ENCODE peak calls at places on chromosomes 1 and 21, in eight cellular contexts. F, M, A, C, Q, Y, N and U are unnamed samples.

GRCh38 chr1:27436204-27437159 is 44.1 kb downstream of the GPR3 start:
- DNase-seq in A (no peak), M (no peak), F (no peak), Q (no peak), Y (peak), C (no peak), N (peak), U (peak)

GRCh38 chr1:179586107-179586823 is 5.4 kb upstream of the TDRD5 start:
- DNase-seq in N (no peak), A (peak), Q (peak), F (no peak), C (no peak), Y (peak), M (no peak), U (peak)

GRCh38 chr1:117416546-117417117 is 49.4 kb downstream of the MAN1A2 start:
- DNase-seq in N (no peak), Y (no peak), C (no peak), M (no peak), Q (no peak), A (no peak), F (no peak), U (no peak)

GRCh38 chr1:91741301-91741700 is 144.7 kb downstream of the TGFBR3 start:
- DNase-seq in A (no peak), C (no peak), N (no peak), F (no peak), Y (no peak), Q (no peak), M (no peak), U (no peak)

GRCh38 chr1:113250161-113250560 is 140.2 kb upstream of the MAGI3 start:
- DNase-seq in M (no peak), C (no peak), F (no peak), Q (no peak), A (no peak), Y (no peak), N (no peak), U (no peak)

GRCh38 chr1:107652976-107653375 is 312.0 kb downstream of the VAV3 start:
- DNase-seq in Y (no peak), M (no peak), Q (no peak), A (no peak), N (no peak), F (no peak), C (no peak), U (no peak)

GRCh38 chr1:17586172-17586963 is 46.9 kb downstream of the ARHGEF10L start:
- DNase-seq in A (no peak), F (no peak), C (no peak), M (no peak), Y (no peak), Q (no peak), N (peak), U (no peak)

GRCh38 chr1:216310776-216311175 is 112.5 kb downstream of the USH2A start:
- DNase-seq in Q (peak), Y (peak), F (peak), A (no peak), M (no peak), C (peak), N (peak), U (peak)

GRCh38 chr1:184745110-184745509 is 9.5 kb downstream of the EDEM3 start:
- DNase-seq in M (no peak), Y (no peak), F (no peak), C (no peak), N (no peak), A (no peak), Q (no peak), U (no peak)

GRCh38 chr1:2199042-2199810 is 4.7 kb upstream of the FAAP20 start:
- DNase-seq in N (peak), F (no peak), M (peak), A (peak), Y (no peak), Q (no peak), C (peak), U (peak)

GRCh38 chr1:4305526-4306301 is 348.7 kb upstream of the AJAP1 start:
- DNase-seq in F (no peak), N (no peak), M (no peak), C (no peak), Q (no peak), A (no peak), Y (no peak), U (no peak)

GRCh38 chr1:101506541-101507164 is 269.8 kb downstream of the S1PR1 start:
- DNase-seq in N (peak), Q (peak), M (no peak), F (no peak), A (peak), Y (peak), C (peak), U (peak)

GRCh38 chr1:230137328-230137815 is 70.3 kb downstream of the GALNT2 start:
- DNase-seq in N (no peak), Q (peak), M (no peak), A (no peak), Y (no peak), F (no peak), C (no peak), U (no peak)

GRCh38 chr1:50420689-50421365 is 2.4 kb downstream of the DMRTA2 start:
- DNase-seq in Y (no peak), F (no peak), M (no peak), N (no peak), C (peak), Q (no peak), A (no peak), U (no peak)

GRCh38 chr1:8091691-8092090 is 65.6 kb upstream of the ERRFI1 start:
- DNase-seq in A (no peak), N (no peak), C (no peak), Y (no peak), F (no peak), M (no peak), Q (no peak), U (no peak)

GRCh38 chr1:43286533-43286932 is 1.2 kb upstream of the C1orf210 start:
- DNase-seq in A (no peak), Y (no peak), C (no peak), M (no peak), Q (no peak), F (no peak), N (no peak), U (no peak)

GRCh38 chr1:941588-942383 is 17.3 kb downstream of the NOC2L start:
- DNase-seq in C (peak), Q (peak), Y (peak), N (peak), A (peak), F (no peak), M (peak), U (no peak)

GRCh38 chr1:240044620-240045019 is 47.1 kb upstream of the FMN2 start:
- DNase-seq in C (no peak), F (no peak), Y (no peak), A (no peak), M (no peak), N (peak), Q (no peak), U (no peak)

GRCh38 chr1:192580351-192580962 is 4.9 kb downstream of the RGS1 start:
- DNase-seq in Q (peak), Y (no peak), M (no peak), A (peak), C (no peak), F (no peak), N (no peak), U (peak)

GRCh38 chr1:227869851-227870305 is 54.4 kb downstream of the PRSS38 start:
- DNase-seq in F (no peak), A (no peak), Y (no peak), M (no peak), C (no peak), N (peak), Q (no peak), U (no peak)

GRCh38 chr1:111516008-111516535 is 12.6 kb upstream of the ADORA3 start:
- DNase-seq in F (no peak), Y (no peak), C (no peak), N (no peak), Q (peak), M (peak), A (peak), U (peak)

GRCh38 chr1:31750858-31751638 is 13.1 kb downstream of the ADGRB2 start:
- DNase-seq in N (no peak), C (no peak), Y (no peak), A (no peak), Q (peak), M (no peak), F (no peak), U (no peak)

GRCh38 chr1:23980725-23981063 is 567 bp upstream of the SRSF10 start:
- DNase-seq in F (no peak), C (peak), Q (no peak), M (peak), N (no peak), Y (peak), A (peak), U (no peak)

GRCh38 chr21:46111857-46112730 is 14.2 kb downstream of the COL6A2 start:
- DNase-seq in Y (no peak), M (no peak), C (peak), N (no peak), A (no peak), Q (no peak), F (no peak), U (no peak)

GRCh38 chr1:10074059-10074854 is 41.5 kb downstream of the UBE4B start:
- DNase-seq in M (peak), Q (no peak), F (peak), A (peak), C (no peak), N (peak), Y (no peak), U (peak)

GRCh38 chr1:150968491-150968890 is 6.1 kb downstream of the CERS2 start:
- DNase-seq in Y (no peak), M (no peak), N (no peak), C (no peak), Q (no peak), F (no peak), A (no peak), U (peak)

GRCh38 chr1:199733125-199733524 is 294.4 kb upstream of the NR5A2 start:
- DNase-seq in C (no peak), M (no peak), F (no peak), N (no peak), Y (no peak), A (no peak), Q (no peak), U (no peak)

GRCh38 chr1:114618606-114619005 is 37.2 kb upstream of the BCAS2 start:
- DNase-seq in Q (no peak), C (no peak), A (no peak), F (no peak), Y (no peak), N (no peak), M (no peak), U (no peak)

GRCh38 chr1:206469933-206470691 is at the start of gene IKBKE:
- DNase-seq in M (peak), N (peak), A (peak), Q (peak), Y (no peak), F (no peak), C (no peak), U (peak)

GRCh38 chr1:226985839-226986463 is 45.9 kb downstream of the COQ8A start:
- DNase-seq in A (no peak), N (no peak), C (peak), Y (no peak), M (peak), F (no peak), Q (no peak), U (no peak)

GRCh38 chr1:202173993-202174392 is 13.6 kb upstream of the PTPN7 start:
- DNase-seq in F (no peak), Y (no peak), C (no peak), A (no peak), Q (no peak), N (no peak), M (no peak), U (no peak)

GRCh38 chr1:16717174-16718108 is 22.9 kb upstream of the RNU1-4 start:
- DNase-seq in N (no peak), Q (no peak), Y (no peak), F (no peak), A (no peak), C (peak), M (peak), U (no peak)

GRCh38 chr1:26225033-26225831 is 8.8 kb upstream of the CEP85 start:
- DNase-seq in N (no peak), F (no peak), C (no peak), M (peak), A (peak), Q (peak), Y (peak), U (peak)

GRCh38 chr1:178928041-178928440 is 57.2 kb upstream of the ANGPTL1 start:
- DNase-seq in Y (no peak), Q (no peak), C (no peak), A (no peak), F (no peak), N (no peak), M (no peak), U (no peak)